ENCODE peak calls at places on chromosome 11, in ten cellular contexts. One of them, this sample, is unnamed.

GRCh38 chr11:27353593-27354358 is 9.2 kb downstream of the CCDC34 start:
- DNase-seq in endothelial cell of umbilical vein: no peak
- DNase-seq in colonic mucosa: no peak
- DNase-seq in body of pancreas: no peak
- DNase-seq in fibroblast of lung: peak
- DNase-seq in lung: no peak
- DNase-seq in lower lobe of right lung: no peak
- DNase-seq in upper lobe of right lung: no peak
- DNase-seq in uterus: no peak
- DNase-seq in suprapubic skin: no peak
- DNase-seq in this sample: peak

GRCh38 chr11:131038597-131038996 is 122.3 kb upstream of the SNX19 start:
- DNase-seq in uterus: no peak
- DNase-seq in lower lobe of right lung: no peak
- DNase-seq in lung: no peak
- DNase-seq in endothelial cell of umbilical vein: no peak
- DNase-seq in body of pancreas: no peak
- DNase-seq in upper lobe of right lung: no peak
- DNase-seq in colonic mucosa: no peak
- DNase-seq in fibroblast of lung: no peak
- DNase-seq in suprapubic skin: no peak
- DNase-seq in this sample: peak

GRCh38 chr11:2484576-2485125 is 39.8 kb downstream of the KCNQ1 start:
- DNase-seq in lower lobe of right lung: no peak
- DNase-seq in fibroblast of lung: no peak
- DNase-seq in uterus: no peak
- DNase-seq in suprapubic skin: no peak
- DNase-seq in body of pancreas: no peak
- DNase-seq in lung: no peak
- DNase-seq in endothelial cell of umbilical vein: no peak
- DNase-seq in upper lobe of right lung: no peak
- DNase-seq in colonic mucosa: no peak
- DNase-seq in this sample: no peak

GRCh38 chr11:85955531-85955930 is 100.3 kb downstream of the CCDC83 start:
- DNase-seq in suprapubic skin: no peak
- DNase-seq in colonic mucosa: no peak
- DNase-seq in lung: no peak
- DNase-seq in body of pancreas: no peak
- DNase-seq in uterus: no peak
- DNase-seq in upper lobe of right lung: no peak
- DNase-seq in endothelial cell of umbilical vein: no peak
- DNase-seq in lower lobe of right lung: no peak
- DNase-seq in fibroblast of lung: peak
- DNase-seq in this sample: peak

GRCh38 chr11:122093731-122094130 is 22.3 kb downstream of the BLID start:
- DNase-seq in fibroblast of lung: peak
- DNase-seq in lung: no peak
- DNase-seq in lower lobe of right lung: no peak
- DNase-seq in suprapubic skin: no peak
- DNase-seq in body of pancreas: no peak
- DNase-seq in endothelial cell of umbilical vein: no peak
- DNase-seq in colonic mucosa: no peak
- DNase-seq in upper lobe of right lung: no peak
- DNase-seq in uterus: no peak
- DNase-seq in this sample: peak

GRCh38 chr11:1323779-1324178 is 14.3 kb upstream of the TOLLIP start:
- DNase-seq in upper lobe of right lung: no peak
- DNase-seq in colonic mucosa: no peak
- DNase-seq in fibroblast of lung: no peak
- DNase-seq in uterus: no peak
- DNase-seq in body of pancreas: no peak
- DNase-seq in lower lobe of right lung: no peak
- DNase-seq in endothelial cell of umbilical vein: no peak
- DNase-seq in suprapubic skin: no peak
- DNase-seq in lung: no peak
- DNase-seq in this sample: no peak

GRCh38 chr11:128290106-128290840 is 297.1 kb downstream of the ETS1 start:
- DNase-seq in lower lobe of right lung: peak
- DNase-seq in uterus: peak
- DNase-seq in endothelial cell of umbilical vein: peak
- DNase-seq in colonic mucosa: peak
- DNase-seq in suprapubic skin: no peak
- DNase-seq in body of pancreas: peak
- DNase-seq in lung: peak
- DNase-seq in fibroblast of lung: peak
- DNase-seq in upper lobe of right lung: peak
- DNase-seq in this sample: peak

GRCh38 chr11:7167976-7168740 is 79.4 kb downstream of the RBMXL2 start:
- DNase-seq in endothelial cell of umbilical vein: no peak
- DNase-seq in colonic mucosa: no peak
- DNase-seq in lower lobe of right lung: no peak
- DNase-seq in uterus: no peak
- DNase-seq in lung: no peak
- DNase-seq in fibroblast of lung: no peak
- DNase-seq in upper lobe of right lung: no peak
- DNase-seq in body of pancreas: no peak
- DNase-seq in suprapubic skin: no peak
- DNase-seq in this sample: no peak

GRCh38 chr11:35332524-35332923 is 86.8 kb downstream of the SLC1A2 start:
- DNase-seq in upper lobe of right lung: no peak
- DNase-seq in colonic mucosa: no peak
- DNase-seq in fibroblast of lung: no peak
- DNase-seq in body of pancreas: no peak
- DNase-seq in endothelial cell of umbilical vein: no peak
- DNase-seq in suprapubic skin: no peak
- DNase-seq in lung: no peak
- DNase-seq in uterus: no peak
- DNase-seq in lower lobe of right lung: no peak
- DNase-seq in this sample: no peak

GRCh38 chr11:120810251-120810650 is 213.7 kb upstream of the TBCEL start:
- DNase-seq in suprapubic skin: no peak
- DNase-seq in fibroblast of lung: peak
- DNase-seq in lower lobe of right lung: no peak
- DNase-seq in upper lobe of right lung: no peak
- DNase-seq in lung: no peak
- DNase-seq in colonic mucosa: no peak
- DNase-seq in body of pancreas: no peak
- DNase-seq in uterus: no peak
- DNase-seq in endothelial cell of umbilical vein: no peak
- DNase-seq in this sample: peak

GRCh38 chr11:36500315-36500721 is 9.8 kb downstream of the TRAF6 start:
- DNase-seq in uterus: no peak
- DNase-seq in fibroblast of lung: peak
- DNase-seq in lower lobe of right lung: no peak
- DNase-seq in suprapubic skin: no peak
- DNase-seq in endothelial cell of umbilical vein: peak
- DNase-seq in lung: no peak
- DNase-seq in body of pancreas: no peak
- DNase-seq in colonic mucosa: peak
- DNase-seq in upper lobe of right lung: no peak
- DNase-seq in this sample: peak

GRCh38 chr11:134397304-134398078 is 14.6 kb downstream of the B3GAT1 start:
- DNase-seq in body of pancreas: no peak
- DNase-seq in colonic mucosa: no peak
- DNase-seq in fibroblast of lung: no peak
- DNase-seq in lung: no peak
- DNase-seq in endothelial cell of umbilical vein: no peak
- DNase-seq in uterus: no peak
- DNase-seq in upper lobe of right lung: no peak
- DNase-seq in lower lobe of right lung: no peak
- DNase-seq in suprapubic skin: no peak
- DNase-seq in this sample: no peak

GRCh38 chr11:134398079-134398444 is 14.0 kb downstream of the B3GAT1 start:
- DNase-seq in colonic mucosa: no peak
- DNase-seq in endothelial cell of umbilical vein: no peak
- DNase-seq in lung: no peak
- DNase-seq in suprapubic skin: no peak
- DNase-seq in uterus: no peak
- DNase-seq in lower lobe of right lung: no peak
- DNase-seq in body of pancreas: peak
- DNase-seq in upper lobe of right lung: no peak
- DNase-seq in fibroblast of lung: no peak
- DNase-seq in this sample: no peak

GRCh38 chr11:134399293-134399654 is 12.8 kb downstream of the B3GAT1 start:
- DNase-seq in endothelial cell of umbilical vein: no peak
- DNase-seq in body of pancreas: no peak
- DNase-seq in suprapubic skin: no peak
- DNase-seq in colonic mucosa: no peak
- DNase-seq in upper lobe of right lung: no peak
- DNase-seq in lung: no peak
- DNase-seq in lower lobe of right lung: no peak
- DNase-seq in fibroblast of lung: no peak
- DNase-seq in uterus: no peak
- DNase-seq in this sample: no peak

GRCh38 chr11:134399996-134400395 is 12.0 kb downstream of the B3GAT1 start:
- DNase-seq in endothelial cell of umbilical vein: no peak
- DNase-seq in suprapubic skin: no peak
- DNase-seq in upper lobe of right lung: no peak
- DNase-seq in lung: no peak
- DNase-seq in uterus: no peak
- DNase-seq in lower lobe of right lung: no peak
- DNase-seq in body of pancreas: no peak
- DNase-seq in fibroblast of lung: no peak
- DNase-seq in colonic mucosa: no peak
- DNase-seq in this sample: no peak

GRCh38 chr11:134398644-134399292 is 13.3 kb downstream of the B3GAT1 start:
- DNase-seq in suprapubic skin: no peak
- DNase-seq in body of pancreas: no peak
- DNase-seq in endothelial cell of umbilical vein: no peak
- DNase-seq in lower lobe of right lung: no peak
- DNase-seq in colonic mucosa: no peak
- DNase-seq in lung: no peak
- DNase-seq in fibroblast of lung: no peak
- DNase-seq in upper lobe of right lung: no peak
- DNase-seq in uterus: no peak
- DNase-seq in this sample: no peak
- TF ChIP-seq CTCF in suprapubic skin: no peak
- TF ChIP-seq CTCF in body of pancreas: no peak
- TF ChIP-seq CTCF in endothelial cell of umbilical vein: no peak
- TF ChIP-seq CTCF in lower lobe of right lung: no peak
- TF ChIP-seq CTCF in colonic mucosa: no peak
- TF ChIP-seq CTCF in lung: no peak
- TF ChIP-seq CTCF in fibroblast of lung: no peak
- TF ChIP-seq CTCF in upper lobe of right lung: no peak
- TF ChIP-seq CTCF in uterus: no peak
- TF ChIP-seq CTCF in this sample: no peak

GRCh38 chr11:65496304-65497140 is 2.3 kb upstream of the MALAT1 start:
- DNase-seq in endothelial cell of umbilical vein: peak
- DNase-seq in uterus: peak
- DNase-seq in lower lobe of right lung: no peak
- DNase-seq in body of pancreas: no peak
- DNase-seq in lung: no peak
- DNase-seq in colonic mucosa: no peak
- DNase-seq in suprapubic skin: peak
- DNase-seq in upper lobe of right lung: peak
- DNase-seq in fibroblast of lung: peak
- DNase-seq in this sample: peak
- H3K4me3 ChIP-seq in endothelial cell of umbilical vein: peak
- H3K4me3 ChIP-seq in uterus: peak
- H3K4me3 ChIP-seq in lower lobe of right lung: peak
- H3K4me3 ChIP-seq in body of pancreas: no peak
- H3K4me3 ChIP-seq in lung: no peak
- H3K4me3 ChIP-seq in colonic mucosa: peak
- H3K4me3 ChIP-seq in suprapubic skin: peak
- H3K4me3 ChIP-seq in upper lobe of right lung: peak
- H3K4me3 ChIP-seq in fibroblast of lung: peak
- H3K4me3 ChIP-seq in this sample: peak

DNA sequence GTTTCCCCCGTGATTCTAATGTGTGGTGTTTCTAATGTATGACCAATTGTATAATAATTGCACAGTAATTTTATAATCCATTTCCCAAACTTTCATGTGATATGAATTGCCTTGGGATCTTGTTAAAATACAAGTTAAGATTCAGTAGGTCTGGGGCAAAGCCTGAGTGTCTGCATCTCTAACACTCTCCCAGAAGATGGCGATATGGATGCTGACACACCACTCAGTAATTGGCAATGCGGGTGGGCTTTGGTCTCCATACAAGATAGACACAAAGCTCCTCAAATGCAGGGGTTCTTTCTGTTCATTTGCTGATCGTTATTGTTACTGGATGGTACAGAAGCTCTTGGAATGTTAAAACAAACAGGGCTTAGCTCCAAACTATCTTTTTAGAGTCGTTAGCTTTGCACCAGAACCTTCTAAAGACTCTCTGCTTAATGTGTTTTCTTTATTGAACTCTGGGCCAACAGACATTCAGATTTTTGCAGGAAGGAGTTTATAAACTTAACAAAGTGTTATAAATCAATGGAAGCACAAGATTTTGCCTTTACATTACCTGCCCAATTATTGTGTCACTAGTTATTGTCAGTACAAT is 45.4 kb upstream of the ANO3 start:
- DNase-seq in lower lobe of right lung: no peak
- DNase-seq in endothelial cell of umbilical vein: peak
- DNase-seq in fibroblast of lung: peak
- DNase-seq in lung: no peak
- DNase-seq in body of pancreas: no peak
- DNase-seq in suprapubic skin: no peak
- DNase-seq in upper lobe of right lung: no peak
- DNase-seq in uterus: no peak
- DNase-seq in colonic mucosa: no peak
- DNase-seq in this sample: peak
- TF ChIP-seq CTCF in lower lobe of right lung: peak
- TF ChIP-seq CTCF in endothelial cell of umbilical vein: peak
- TF ChIP-seq CTCF in fibroblast of lung: peak
- TF ChIP-seq CTCF in lung: no peak
- TF ChIP-seq CTCF in body of pancreas: no peak
- TF ChIP-seq CTCF in suprapubic skin: no peak
- TF ChIP-seq CTCF in upper lobe of right lung: peak
- TF ChIP-seq CTCF in uterus: no peak
- TF ChIP-seq CTCF in colonic mucosa: no peak
- TF ChIP-seq CTCF in this sample: peak

DNA sequence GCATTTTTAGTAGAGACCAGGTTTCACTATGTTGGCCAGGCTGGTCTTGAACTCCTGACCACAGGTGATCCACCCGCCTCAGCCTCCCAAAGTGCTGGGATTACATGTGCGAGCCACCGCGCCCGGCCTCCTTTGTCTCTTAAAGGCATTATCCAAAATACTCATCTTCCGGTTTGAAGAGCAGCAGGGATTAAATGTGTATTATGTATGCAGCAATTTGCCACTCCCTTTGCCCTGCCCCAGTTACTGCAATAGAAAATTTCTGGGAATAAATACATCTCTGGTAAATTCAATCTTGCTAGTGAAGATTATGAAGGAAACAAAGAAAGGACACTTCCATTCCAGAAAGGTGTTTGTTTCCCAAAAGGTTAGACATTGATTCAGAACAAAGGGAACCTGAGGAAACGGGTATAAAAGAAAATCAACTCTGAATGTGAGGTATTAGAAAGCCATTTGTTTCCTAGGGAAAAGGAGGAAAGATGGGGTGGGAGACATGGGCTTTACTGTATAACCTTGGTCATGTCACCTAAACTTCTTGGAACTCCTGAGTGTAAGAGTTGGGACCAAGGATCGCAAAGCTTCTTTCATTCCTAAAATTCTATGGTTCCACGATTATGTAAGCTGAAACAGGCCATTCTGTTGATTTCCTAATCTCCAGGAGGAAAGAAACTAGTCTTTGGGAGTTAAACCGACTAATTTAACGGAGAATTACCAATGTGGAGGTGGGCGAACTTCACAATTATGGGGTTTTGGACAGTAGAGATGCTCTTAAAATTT is 962 bp upstream of the HIPK3 start:
- DNase-seq in upper lobe of right lung: peak
- DNase-seq in suprapubic skin: no peak
- DNase-seq in lower lobe of right lung: no peak
- DNase-seq in uterus: no peak
- DNase-seq in lung: no peak
- DNase-seq in colonic mucosa: no peak
- DNase-seq in fibroblast of lung: no peak
- DNase-seq in endothelial cell of umbilical vein: no peak
- DNase-seq in body of pancreas: no peak
- DNase-seq in this sample: no peak
- H3K4me3 ChIP-seq in upper lobe of right lung: peak
- H3K4me3 ChIP-seq in suprapubic skin: peak
- H3K4me3 ChIP-seq in lower lobe of right lung: peak
- H3K4me3 ChIP-seq in uterus: peak
- H3K4me3 ChIP-seq in lung: no peak
- H3K4me3 ChIP-seq in colonic mucosa: peak
- H3K4me3 ChIP-seq in fibroblast of lung: peak
- H3K4me3 ChIP-seq in endothelial cell of umbilical vein: peak
- H3K4me3 ChIP-seq in body of pancreas: peak
- H3K4me3 ChIP-seq in this sample: peak